ENCODE peak calls at places on chromosomes 7 and 10, in ten cellular contexts. I, E, V, X, S, B, K, U, Y and H are unnamed samples.

GRCh38 chr7:107854454-107854853 is 36.5 kb upstream of the DLD start:
- DNase-seq in I (no peak), E (no peak), V (no peak), X (no peak), S (no peak), B (no peak), K (no peak), U (no peak), Y (no peak), H (no peak)

GRCh38 chr10:30055094-30055701 is 4.2 kb downstream of the JCAD start:
- DNase-seq in I (no peak), E (no peak), V (no peak), X (no peak), S (no peak), B (no peak), K (peak), U (no peak), Y (no peak), H (no peak)

GRCh38 chr10:25820496-25821415 is 113.3 kb upstream of the MYO3A start:
- DNase-seq in I (no peak), E (no peak), V (no peak), X (no peak), S (no peak), B (no peak), K (no peak), U (no peak), Y (no peak), H (peak)

GRCh38 chr7:25006225-25006624 is 26.2 kb upstream of the OSBPL3 start:
- DNase-seq in I (no peak), E (no peak), V (no peak), X (no peak), S (no peak), B (no peak), K (no peak), U (no peak), Y (no peak), H (no peak)

GRCh38 chr7:130421685-130422084 is 19.1 kb downstream of the CEP41 start:
- DNase-seq in I (no peak), E (no peak), V (no peak), X (no peak), S (no peak), B (no peak), K (no peak), U (no peak), Y (no peak), H (peak)

GRCh38 chr10:44829426-44829825 is 81.7 kb upstream of the TMEM72 start:
- DNase-seq in I (no peak), E (no peak), V (no peak), X (no peak), S (no peak), B (no peak), K (no peak), U (no peak), Y (no peak), H (no peak)

GRCh38 chr7:131591674-131592328 is 35.4 kb upstream of the PODXL start:
- DNase-seq in I (no peak), E (no peak), V (no peak), X (peak), S (no peak), B (no peak), K (no peak), U (no peak), Y (no peak), H (no peak)

GRCh38 chr10:33666686-33667480 is 332.4 kb upstream of the NRP1 start:
- DNase-seq in I (no peak), E (no peak), V (no peak), X (no peak), S (no peak), B (no peak), K (no peak), U (no peak), Y (no peak), H (peak)

GRCh38 chr10:68348265-68348741 is 15.6 kb upstream of the PBLD start:
- DNase-seq in I (peak), E (peak), V (no peak), X (peak), S (peak), B (peak), K (peak), U (peak), Y (no peak), H (peak)

GRCh38 chr7:21092923-21093702 is 306.4 kb upstream of the SP8 start:
- DNase-seq in I (no peak), E (no peak), V (no peak), X (no peak), S (no peak), B (no peak), K (no peak), U (no peak), Y (no peak), H (no peak)

GRCh38 chr10:52729259-52730104 is 43.1 kb downstream of the MBL2 start:
- DNase-seq in I (peak), E (peak), V (no peak), X (peak), S (no peak), B (peak), K (peak), U (no peak), Y (no peak), H (peak)

GRCh38 chr10:9091515-9092093 is 1037.1 kb downstream of the GATA3 start:
- DNase-seq in I (no peak), E (no peak), V (no peak), X (no peak), S (no peak), B (no peak), K (no peak), U (no peak), Y (no peak), H (no peak)

GRCh38 chr10:119090026-119090808 is 9.6 kb upstream of the EIF3A start:
- DNase-seq in I (no peak), E (no peak), V (no peak), X (no peak), S (no peak), B (no peak), K (no peak), U (no peak), Y (no peak), H (peak)

GRCh38 chr7:134514663-134515062 is 12.7 kb upstream of the AKR1B10 start:
- DNase-seq in I (peak), E (peak), V (peak), X (peak), S (no peak), B (peak), K (peak), U (peak), Y (no peak), H (peak)

GRCh38 chr10:88792656-88793055 is 9.9 kb upstream of the LIPM start:
- DNase-seq in I (no peak), E (no peak), V (peak), X (no peak), S (no peak), B (no peak), K (no peak), U (no peak), Y (no peak), H (peak)

GRCh38 chr7:124171068-124171467 is 138.2 kb upstream of the TMEM229A start:
- DNase-seq in I (peak), E (no peak), V (no peak), X (peak), S (peak), B (peak), K (no peak), U (no peak), Y (no peak), H (peak)

GRCh38 chr10:88926484-88927249 is 25.9 kb downstream of the ACTA2 start:
- DNase-seq in I (no peak), E (no peak), V (no peak), X (no peak), S (no peak), B (no peak), K (no peak), U (no peak), Y (no peak), H (peak)

GRCh38 chr7:149719050-149719899 is 54.1 kb downstream of the ZNF467 start:
- DNase-seq in I (peak), E (no peak), V (no peak), X (no peak), S (no peak), B (no peak), K (peak), U (peak), Y (no peak), H (peak)

GRCh38 chr10:14173706-14174594 is 156.8 kb downstream of the FRMD4A start:
- DNase-seq in I (no peak), E (no peak), V (no peak), X (peak), S (peak), B (no peak), K (peak), U (no peak), Y (no peak), H (no peak)

GRCh38 chr7:78702770-78703169 is 750.7 kb downstream of the MAGI2 start:
- DNase-seq in I (no peak), E (no peak), V (no peak), X (no peak), S (no peak), B (no peak), K (no peak), U (no peak), Y (no peak), H (no peak)

GRCh38 chr10:44724415-44725174 is 186.5 kb upstream of the TMEM72 start:
- DNase-seq in I (no peak), E (no peak), V (peak), X (no peak), S (no peak), B (no peak), K (peak), U (no peak), Y (no peak), H (peak)

GRCh38 chr7:41699532-41699931 is 3.4 kb downstream of the INHBA start:
- DNase-seq in I (no peak), E (no peak), V (no peak), X (no peak), S (peak), B (no peak), K (peak), U (no peak), Y (no peak), H (no peak)

GRCh38 chr7:64618785-64619456 is 47.0 kb upstream of the ZNF107 start:
- DNase-seq in I (peak), E (peak), V (no peak), X (peak), S (no peak), B (peak), K (peak), U (peak), Y (no peak), H (peak)

DNA sequence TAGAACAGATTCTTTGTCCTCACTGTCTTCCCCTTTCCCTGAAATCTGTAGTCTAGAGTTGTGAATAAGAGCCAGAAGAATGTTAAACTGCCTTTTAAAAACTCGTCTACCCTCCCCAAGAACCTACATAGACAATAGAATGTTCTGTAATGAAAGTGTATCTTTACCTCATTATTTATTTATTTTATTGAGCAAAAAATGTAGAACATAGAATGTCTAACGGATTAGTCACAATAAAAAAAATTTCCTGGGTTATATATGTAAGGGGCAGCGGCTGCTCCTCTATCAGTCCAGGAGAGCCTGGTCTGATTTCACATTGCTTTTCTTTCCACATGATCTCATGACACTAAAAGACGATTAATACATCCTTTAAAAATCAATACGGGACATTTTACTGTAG is 135.7 kb downstream of the SDK1 start:
- DNase-seq in I (peak), E (no peak), V (no peak), X (no peak), S (no peak), B (no peak), K (peak), U (no peak), Y (no peak), H (no peak)
- TF ChIP-seq MAX in I (no peak), E (no peak), V (no peak), X (no peak), S (no peak), B (no peak), K (no peak), U (no peak), Y (no peak), H (no peak)

GRCh38 chr7:1558841-1559625 is 3.0 kb upstream of the TMEM184A start:
- DNase-seq in I (no peak), E (no peak), V (no peak), X (peak), S (no peak), B (no peak), K (no peak), U (no peak), Y (no peak), H (no peak)
- TF ChIP-seq MAX in I (no peak), E (no peak), V (no peak), X (no peak), S (no peak), B (no peak), K (no peak), U (no peak), Y (no peak), H (no peak)

DNA sequence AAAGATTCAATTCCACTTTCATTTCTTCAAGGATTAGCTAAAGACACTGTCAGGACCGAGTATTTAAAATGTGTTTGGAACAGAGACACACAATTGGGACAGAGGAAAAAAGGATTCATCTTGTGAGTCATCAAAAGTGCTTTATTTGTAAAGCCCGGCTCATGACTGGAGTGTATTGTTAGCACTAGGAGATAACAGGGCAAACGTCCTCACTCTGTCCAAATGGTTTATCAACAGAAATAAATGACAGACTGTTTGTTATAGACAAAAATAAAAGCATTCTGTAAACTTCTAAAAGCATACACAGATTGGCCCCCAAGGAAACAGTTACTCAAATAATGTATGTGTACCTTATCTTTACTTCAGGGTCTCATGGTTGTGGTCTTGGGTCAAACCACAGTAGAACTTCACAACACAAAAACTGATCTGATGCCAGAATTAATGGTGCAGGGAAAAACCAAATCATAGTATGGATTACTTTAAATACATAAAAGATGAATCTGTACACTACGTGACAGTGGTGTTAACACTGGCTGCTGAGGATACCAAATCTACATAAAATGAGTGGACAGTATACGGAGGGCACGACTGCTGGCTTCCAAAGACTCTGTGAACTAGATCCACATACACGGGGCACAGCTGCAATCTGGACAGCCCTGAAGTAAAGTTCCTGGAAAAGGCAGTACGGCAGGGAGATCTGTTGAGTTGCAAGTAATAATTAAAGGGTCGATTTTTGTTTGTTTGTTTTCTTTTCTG is 179.4 kb downstream of the PIP4K2A start:
- DNase-seq in I (no peak), E (peak), V (no peak), X (no peak), S (no peak), B (no peak), K (no peak), U (no peak), Y (no peak), H (no peak)
- TF ChIP-seq MAX in I (no peak), E (no peak), V (no peak), X (no peak), S (no peak), B (no peak), K (no peak), U (no peak), Y (no peak), H (no peak)

DNA sequence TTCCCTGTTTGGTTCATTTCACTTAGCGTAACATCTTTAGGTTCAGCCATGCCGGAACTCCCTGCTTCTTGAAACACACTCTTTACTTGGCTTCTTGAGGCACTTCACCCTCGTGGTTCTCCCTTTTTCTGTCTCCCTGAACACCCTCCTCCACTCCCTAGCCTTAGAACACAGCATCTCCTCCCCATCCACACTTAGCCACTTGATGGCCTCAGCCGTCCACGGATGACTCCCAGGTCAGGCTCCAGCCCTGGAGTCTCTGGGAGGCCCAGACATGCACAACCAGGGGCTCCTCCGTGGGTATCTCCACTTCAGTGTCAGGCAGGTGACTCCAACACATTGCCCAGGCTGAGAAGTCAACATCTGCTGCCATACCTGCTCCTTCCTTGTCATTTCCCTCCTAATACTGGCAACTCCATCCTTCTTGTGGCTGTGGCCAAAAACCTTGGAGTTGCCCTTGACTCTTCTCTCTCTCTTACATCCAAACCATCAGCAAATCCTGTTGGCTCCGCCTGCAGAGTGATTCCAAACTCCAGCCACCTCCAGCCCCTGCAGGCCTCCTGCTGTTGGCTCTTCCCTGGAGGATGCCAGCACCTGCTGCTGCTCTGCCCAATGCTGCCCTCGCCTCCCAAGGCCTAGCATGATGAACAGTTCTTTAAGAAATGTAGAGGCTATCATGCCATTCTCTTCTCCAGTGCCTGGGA is 8.4 kb upstream of the INMT start:
- DNase-seq in I (no peak), E (no peak), V (no peak), X (peak), S (no peak), B (no peak), K (no peak), U (peak), Y (no peak), H (peak)
- TF ChIP-seq MAX in I (no peak), E (no peak), V (no peak), X (no peak), S (no peak), B (no peak), K (no peak), U (no peak), Y (no peak), H (no peak)

DNA sequence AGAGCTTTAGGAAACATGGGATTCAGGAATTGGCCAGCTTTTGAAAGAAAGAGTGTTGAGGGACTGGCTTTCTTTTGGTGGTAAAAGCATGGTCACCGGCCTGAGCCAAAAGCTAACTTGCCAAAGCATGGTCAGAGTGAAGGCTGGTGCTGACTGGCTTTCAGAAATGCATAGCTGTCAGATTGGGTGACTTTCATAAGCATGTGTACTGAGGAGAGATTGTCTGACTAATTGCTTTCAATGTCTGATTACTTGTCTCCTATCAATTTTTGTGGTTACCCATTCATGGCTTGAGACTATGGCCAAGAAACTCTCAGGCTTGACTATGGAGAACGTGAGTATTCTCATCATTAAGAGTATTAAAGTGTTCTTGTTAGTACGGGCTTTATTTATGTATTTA is 28.2 kb downstream of the ZNF25 start:
- DNase-seq in I (no peak), E (no peak), V (no peak), X (no peak), S (no peak), B (no peak), K (no peak), U (no peak), Y (no peak), H (no peak)
- TF ChIP-seq MAX in I (no peak), E (no peak), V (no peak), X (no peak), S (no peak), B (no peak), K (no peak), U (no peak), Y (no peak), H (no peak)

GRCh38 chr7:27640914-27641570 is 21.6 kb downstream of the HIBADH start:
- DNase-seq in I (peak), E (peak), V (no peak), X (no peak), S (no peak), B (no peak), K (peak), U (no peak), Y (no peak), H (peak)
- TF ChIP-seq MAX in I (no peak), E (no peak), V (no peak), X (no peak), S (no peak), B (no peak), K (no peak), U (no peak), Y (no peak), H (no peak)

DNA sequence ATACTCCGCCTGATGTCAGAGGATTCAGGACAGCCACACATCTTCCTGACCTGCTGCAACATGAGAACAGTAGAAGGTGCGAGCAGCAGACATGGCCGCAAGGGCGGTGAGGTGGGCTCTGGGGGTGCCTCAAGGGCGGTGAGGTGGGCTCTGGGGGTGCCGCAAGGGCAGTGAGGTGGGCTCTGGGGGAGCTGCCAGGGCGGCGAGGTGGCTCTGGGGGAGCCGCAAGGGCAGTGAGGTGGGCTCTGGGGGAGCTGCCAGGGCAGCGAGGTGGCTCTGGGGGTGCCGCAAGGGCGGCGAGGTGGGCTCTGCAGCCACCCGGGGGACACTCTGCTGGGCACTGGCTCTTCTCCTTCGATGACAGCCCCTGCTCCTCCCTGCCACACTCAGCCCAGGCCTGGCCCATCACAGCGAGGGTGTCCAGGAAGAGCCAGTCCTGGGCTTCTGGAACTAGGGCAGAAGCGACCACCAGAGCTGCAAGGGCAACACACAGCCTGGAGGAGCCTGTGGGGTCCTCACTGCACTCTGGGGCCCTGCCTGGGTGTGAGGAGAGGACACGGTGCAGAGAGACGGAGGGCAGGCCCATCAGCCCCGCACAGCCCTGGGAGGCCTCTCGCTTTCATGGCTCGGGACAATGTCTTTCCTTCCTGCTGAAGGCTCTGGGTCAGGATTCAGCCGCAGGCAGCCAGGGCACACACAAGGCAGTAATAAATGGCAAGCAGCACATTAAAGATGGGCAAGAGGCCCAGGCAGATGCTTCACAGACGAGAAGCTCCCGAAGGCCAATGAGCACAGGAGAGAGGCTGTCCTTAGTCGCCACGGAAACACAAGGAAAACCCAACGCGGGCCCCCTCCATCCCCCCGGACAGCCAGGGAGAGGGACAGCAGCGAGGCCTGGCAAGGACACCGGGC is 42.5 kb downstream of the STK32C start:
- DNase-seq in I (no peak), E (no peak), V (no peak), X (peak), S (no peak), B (no peak), K (no peak), U (no peak), Y (no peak), H (no peak)
- TF ChIP-seq MAX in I (no peak), E (no peak), V (no peak), X (no peak), S (no peak), B (no peak), K (no peak), U (no peak), Y (no peak), H (no peak)